ENCODE peak calls at places on chromosomes 5 and 9, in nine cellular contexts. Q, E, J, H, X, Z, G, W and O are unnamed samples.

GRCh38 chr5:146706321-146706972 is 172.1 kb downstream of the PPP2R2B start:
- DNase-seq in Q (no peak), E (no peak), J (no peak), H (no peak), X (no peak), Z (no peak), G (no peak), W (no peak), O (no peak)

GRCh38 chr5:1568201-1568979 is 44.6 kb upstream of the LPCAT1 start:
- DNase-seq in Q (peak), E (peak), J (no peak), H (no peak), X (no peak), Z (no peak), G (no peak), W (no peak), O (no peak)

GRCh38 chr9:115531410-115532130 is 413.6 kb upstream of the TNC start:
- DNase-seq in Q (no peak), E (peak), J (no peak), H (no peak), X (no peak), Z (no peak), G (no peak), W (no peak), O (no peak)

GRCh38 chr9:93910598-93910997 is 44.6 kb downstream of the BARX1 start:
- DNase-seq in Q (no peak), E (no peak), J (no peak), H (no peak), X (no peak), Z (no peak), G (no peak), W (no peak), O (no peak)

GRCh38 chr5:154523104-154523503 is 45.1 kb upstream of the HAND1 start:
- DNase-seq in Q (no peak), E (no peak), J (no peak), H (no peak), X (no peak), Z (no peak), G (no peak), W (no peak), O (no peak)

GRCh38 chr9:109683521-109683920 is 96.5 kb upstream of the PALM2AKAP2 start:
- DNase-seq in Q (no peak), E (peak), J (no peak), H (no peak), X (no peak), Z (no peak), G (no peak), W (no peak), O (no peak)

GRCh38 chr9:95783426-95783975 is 92.0 kb upstream of the ERCC6L2 start:
- DNase-seq in Q (no peak), E (peak), J (no peak), H (no peak), X (no peak), Z (no peak), G (no peak), W (no peak), O (no peak)

GRCh38 chr5:150188146-150188842 is 1.6 kb upstream of the SLC6A7 start:
- DNase-seq in Q (no peak), E (no peak), J (no peak), H (peak), X (no peak), Z (no peak), G (no peak), W (no peak), O (peak)

GRCh38 chr5:5221731-5222130 is 81.6 kb downstream of the ADAMTS16 start:
- DNase-seq in Q (no peak), E (peak), J (no peak), H (no peak), X (no peak), Z (no peak), G (no peak), W (no peak), O (no peak)

GRCh38 chr9:134390537-134390936 is 64.3 kb downstream of the RXRA start:
- DNase-seq in Q (no peak), E (no peak), J (no peak), H (no peak), X (no peak), Z (no peak), G (no peak), W (peak), O (no peak)

GRCh38 chr5:143826909-143827514 is 15.1 kb downstream of the HMHB1 start:
- DNase-seq in Q (no peak), E (peak), J (peak), H (no peak), X (peak), Z (no peak), G (no peak), W (no peak), O (no peak)

GRCh38 chr9:93263334-93264229 is 79.6 kb downstream of the WNK2 start:
- DNase-seq in Q (no peak), E (no peak), J (no peak), H (no peak), X (no peak), Z (no peak), G (peak), W (peak), O (no peak)

GRCh38 chr5:109744261-109744660 is 54.5 kb downstream of the MAN2A1 start:
- DNase-seq in Q (no peak), E (no peak), J (no peak), H (no peak), X (no peak), Z (no peak), G (no peak), W (no peak), O (no peak)

GRCh38 chr9:27726244-27727141 is 153.2 kb upstream of the C9orf72 start:
- DNase-seq in Q (peak), E (peak), J (peak), H (no peak), X (peak), Z (no peak), G (no peak), W (no peak), O (peak)

GRCh38 chr9:34994429-34995287 is 5.1 kb downstream of the DNAJB5 start:
- DNase-seq in Q (peak), E (peak), J (peak), H (peak), X (no peak), Z (no peak), G (no peak), W (no peak), O (peak)

GRCh38 chr9:16192403-16193017 is 639.7 kb downstream of the CCDC171 start:
- DNase-seq in Q (no peak), E (peak), J (no peak), H (no peak), X (no peak), Z (no peak), G (no peak), W (no peak), O (no peak)

GRCh38 chr5:177003649-177004048 is 2.9 kb downstream of the UIMC1 start:
- DNase-seq in Q (no peak), E (no peak), J (no peak), H (no peak), X (no peak), Z (no peak), G (no peak), W (no peak), O (no peak)

GRCh38 chr5:177008716-177009115 is 2.1 kb upstream of the UIMC1 start:
- DNase-seq in Q (no peak), E (no peak), J (no peak), H (no peak), X (no peak), Z (no peak), G (no peak), W (no peak), O (no peak)

GRCh38 chr5:177005619-177006264 is 837 bp downstream of the UIMC1 start:
- DNase-seq in Q (peak), E (peak), J (peak), H (peak), X (no peak), Z (peak), G (peak), W (peak), O (peak)

GRCh38 chr5:177004961-177005360 is 1.6 kb downstream of the UIMC1 start:
- DNase-seq in Q (no peak), E (no peak), J (no peak), H (no peak), X (no peak), Z (no peak), G (peak), W (no peak), O (no peak)

GRCh38 chr5:177006265-177006972 is at the start of gene UIMC1:
- DNase-seq in Q (peak), E (peak), J (peak), H (peak), X (peak), Z (peak), G (peak), W (peak), O (peak)
- TF ChIP-seq POLR2A in Q (no peak), E (peak), J (peak), H (peak), X (peak), Z (peak), G (no peak), W (no peak), O (peak)

GRCh38 chr9:38008168-38009034 is 60.6 kb downstream of the SHB start:
- DNase-seq in Q (peak), E (peak), J (peak), H (no peak), X (peak), Z (no peak), G (no peak), W (no peak), O (peak)
- H3K27ac ChIP-seq in Q (no peak), E (peak), J (peak), H (no peak), X (peak), Z (peak), G (peak), W (no peak), O (peak)

DNA sequence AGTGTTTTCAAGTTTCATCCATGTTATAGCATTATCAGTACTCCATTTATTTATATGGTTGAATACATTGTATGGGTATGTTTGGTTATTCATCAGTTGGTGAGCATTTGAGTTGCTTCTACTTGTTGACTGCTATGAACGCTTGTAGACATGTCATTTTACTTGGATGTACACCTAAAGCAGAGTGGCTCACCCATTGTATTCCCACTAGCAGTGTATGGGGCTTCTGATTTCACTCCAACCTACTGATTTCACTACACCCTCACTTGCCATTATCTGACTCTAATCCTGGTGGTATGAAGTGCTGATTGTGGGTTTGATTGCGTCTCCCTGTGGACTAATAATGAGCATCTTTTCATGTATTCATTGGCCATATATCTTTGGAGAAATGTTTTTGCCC is 9.5 kb downstream of the NPM1 start:
- DNase-seq in Q (no peak), E (no peak), J (no peak), H (no peak), X (no peak), Z (no peak), G (no peak), W (no peak), O (no peak)
- TF ChIP-seq POLR2A in Q (no peak), E (no peak), J (no peak), H (no peak), X (no peak), Z (no peak), G (no peak), W (no peak), O (no peak)

DNA sequence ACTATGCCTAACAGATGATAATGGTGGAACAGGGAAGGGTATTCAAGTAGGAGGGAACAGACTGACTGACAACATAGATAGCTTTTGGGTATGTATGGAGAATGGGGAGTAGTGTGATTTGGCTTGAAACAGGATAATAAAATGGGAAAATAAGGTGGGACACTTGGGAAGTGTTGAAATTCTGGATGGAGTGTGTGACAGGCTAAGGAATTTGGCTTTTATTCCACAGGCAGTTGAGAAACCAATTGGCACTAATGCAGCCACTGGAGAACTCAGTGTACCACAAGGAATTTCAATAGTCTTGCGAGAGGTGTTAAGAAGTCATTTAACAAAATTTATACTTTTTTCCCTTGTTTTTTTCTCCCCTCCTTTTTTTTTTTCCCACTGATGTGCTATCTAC is 153.5 kb upstream of the ELAVL2 start:
- DNase-seq in Q (no peak), E (no peak), J (no peak), H (no peak), X (no peak), Z (no peak), G (no peak), W (no peak), O (no peak)
- H3K27ac ChIP-seq in Q (no peak), E (no peak), J (no peak), H (no peak), X (no peak), Z (no peak), G (no peak), W (no peak), O (no peak)

DNA sequence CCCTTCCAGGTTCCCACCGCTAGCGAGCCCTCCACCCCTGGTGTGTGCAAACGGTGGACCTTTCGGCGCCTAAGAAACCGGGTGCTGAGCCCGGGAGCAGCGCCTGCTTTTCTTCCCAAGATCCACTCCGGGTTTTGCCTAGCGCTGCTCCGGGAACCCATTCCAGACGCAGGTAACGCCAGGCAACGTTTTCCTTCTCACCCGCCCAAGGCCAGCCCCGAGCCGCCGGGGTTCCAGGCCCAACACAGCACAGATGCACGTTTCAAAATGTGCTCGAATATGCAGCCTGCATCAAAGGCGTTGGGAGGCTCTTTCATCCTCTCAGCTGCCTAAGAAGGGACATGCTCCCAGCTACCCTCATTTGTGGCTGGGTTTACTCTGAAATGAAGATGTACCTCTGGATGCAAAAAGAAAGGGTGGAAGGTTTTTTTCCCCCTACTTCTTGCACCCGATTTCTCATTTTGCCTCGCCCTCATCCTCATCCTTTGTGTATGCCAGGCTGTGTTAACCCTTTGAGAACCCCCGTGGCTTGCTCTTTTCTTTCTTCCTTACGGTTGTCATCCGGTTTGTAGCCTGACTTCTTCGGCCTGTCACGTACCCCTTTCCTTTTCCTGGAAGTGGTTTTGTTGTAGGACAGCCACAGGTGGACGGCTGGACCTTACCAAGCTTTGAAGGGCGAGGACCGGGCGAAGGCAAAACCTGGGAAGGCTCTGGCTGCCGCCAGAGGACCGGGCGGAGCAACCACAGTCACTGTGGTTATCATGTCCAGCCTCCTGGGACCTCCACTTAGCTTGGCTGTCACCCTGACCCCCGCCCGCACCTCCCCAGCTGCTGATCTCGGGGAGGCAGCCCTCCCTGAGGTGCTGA is 227.0 kb downstream of the SMARCA2 start:
- DNase-seq in Q (peak), E (peak), J (peak), H (peak), X (no peak), Z (peak), G (peak), W (peak), O (peak)
- TF ChIP-seq POLR2A in Q (no peak), E (no peak), J (peak), H (no peak), X (peak), Z (peak), G (no peak), W (no peak), O (peak)

GRCh38 chr5:126368239-126368812 is 54.9 kb upstream of the GRAMD2B start:
- DNase-seq in Q (no peak), E (peak), J (no peak), H (no peak), X (no peak), Z (no peak), G (no peak), W (no peak), O (no peak)
- H3K27ac ChIP-seq in Q (no peak), E (no peak), J (no peak), H (no peak), X (no peak), Z (no peak), G (peak), W (no peak), O (peak)

GRCh38 chr5:132674671-132675506 is 1.1 kb downstream of the IL4 start:
- DNase-seq in Q (peak), E (peak), J (peak), H (no peak), X (peak), Z (no peak), G (no peak), W (no peak), O (no peak)
- TF ChIP-seq POLR2A in Q (no peak), E (no peak), J (no peak), H (no peak), X (peak), Z (no peak), G (no peak), W (no peak), O (no peak)

GRCh38 chr9:38415846-38416245 is 8.4 kb downstream of the IGFBPL1 start:
- DNase-seq in Q (no peak), E (no peak), J (no peak), H (no peak), X (no peak), Z (no peak), G (no peak), W (no peak), O (no peak)
- H3K27ac ChIP-seq in Q (no peak), E (no peak), J (no peak), H (no peak), X (no peak), Z (no peak), G (no peak), W (no peak), O (no peak)